ENCODE peak calls at places on chromosome 1, in six cellular contexts. A, C, O, J, L and F are unnamed samples.

GRCh38 chr1:52204696-52205095 is 62.8 kb downstream of the ZFYVE9 start:
- DNase-seq in A (no peak), C (no peak), O (no peak), J (no peak), L (no peak), F (no peak)

GRCh38 chr1:62800274-62800673 is 16.3 kb downstream of the ATG4C start:
- DNase-seq in A (no peak), C (no peak), O (no peak), J (no peak), L (no peak), F (no peak)

GRCh38 chr1:39178541-39179431 is 25.7 kb upstream of the MACF1 start:
- DNase-seq in A (no peak), C (no peak), O (no peak), J (peak), L (no peak), F (no peak)

GRCh38 chr1:201737350-201738060 is 91.5 kb upstream of the IPO9 start:
- DNase-seq in A (peak), C (no peak), O (no peak), J (peak), L (no peak), F (no peak)

GRCh38 chr1:15220825-15221431 is 26.1 kb upstream of the FHAD1 start:
- DNase-seq in A (no peak), C (no peak), O (no peak), J (no peak), L (no peak), F (no peak)

GRCh38 chr1:1173793-1174415 is at the start of gene TTLL10:
- DNase-seq in A (peak), C (no peak), O (no peak), J (no peak), L (no peak), F (no peak)

GRCh38 chr1:24097663-24098062 is 14.3 kb downstream of the MYOM3 start:
- DNase-seq in A (peak), C (no peak), O (no peak), J (no peak), L (no peak), F (no peak)

GRCh38 chr1:13992489-13993285 is 292.7 kb downstream of the PRDM2 start:
- DNase-seq in A (no peak), C (no peak), O (no peak), J (no peak), L (no peak), F (no peak)

GRCh38 chr1:87754036-87754603 is 425.4 kb downstream of the LMO4 start:
- DNase-seq in A (no peak), C (no peak), O (no peak), J (no peak), L (no peak), F (no peak)